ENCODE peak calls at places on chromosome 13, in six cellular contexts. U is right atrium auricular region, V is body of pancreas, C is HFFc6, H is MCF 10A, E is AG04449. P is an unnamed sample.

GRCh38 chr13:79435549-79435948 is 29.5 kb upstream of the RBM26 start:
- DNase-seq in U (no peak), V (no peak), C (peak; percentile 89), H (peak; percentile 12), E (peak; percentile 54), P (no peak)

GRCh38 chr13:92221916-92222315 is 823.5 kb downstream of the GPC5 start:
- DNase-seq in U (no peak), V (no peak), C (no peak), H (no peak), E (no peak), P (no peak)

GRCh38 chr13:58712191-58712590 is 1080.6 kb downstream of the PCDH17 start:
- DNase-seq in U (no peak), V (no peak), C (no peak), H (no peak), E (no peak), P (no peak)

GRCh38 chr13:29753593-29754485 is 96.6 kb downstream of the UBL3 start:
- DNase-seq in U (no peak), V (no peak), C (peak; percentile 40), H (no peak), E (no peak), P (no peak)

GRCh38 chr13:27131202-27131623 is 40.4 kb downstream of the USP12 start:
- DNase-seq in U (no peak), V (no peak), C (no peak), H (peak; percentile 90), E (no peak), P (no peak)

GRCh38 chr13:74115138-74115537 is 19.1 kb downstream of the KLF12 start:
- DNase-seq in U (no peak), V (no peak), C (peak; percentile 73), H (no peak), E (peak; percentile 46), P (no peak)

GRCh38 chr13:81778350-81778749 is 1437.4 kb upstream of the SPRY2 start:
- DNase-seq in U (no peak), V (no peak), C (no peak), H (no peak), E (no peak), P (no peak)

GRCh38 chr13:41004875-41005693 is 14.0 kb downstream of the ELF1 start:
- DNase-seq in U (no peak), V (no peak), C (no peak), H (no peak), E (no peak), P (no peak)

GRCh38 chr13:75489502-75490263 is 7.7 kb upstream of the TBC1D4 start:
- DNase-seq in U (no peak), V (peak; percentile 26), C (peak; percentile 60), H (peak; percentile 73), E (no peak), P (no peak)

GRCh38 chr13:114049026-114049425 is 75.2 kb upstream of the C13orf46 start:
- DNase-seq in U (no peak), V (no peak), C (no peak), H (no peak), E (no peak), P (no peak)

GRCh38 chr13:51768976-51769375 is 35.0 kb downstream of the DHRS12 start:
- DNase-seq in U (no peak), V (no peak), C (no peak), H (no peak), E (no peak), P (no peak)

GRCh38 chr13:51765142-51765515 is 38.8 kb downstream of the DHRS12 start:
- DNase-seq in U (no peak), V (no peak), C (no peak), H (no peak), E (no peak), P (no peak)

GRCh38 chr13:51769455-51770127 is 34.4 kb downstream of the DHRS12 start:
- DNase-seq in U (peak; percentile 85), V (peak; percentile 90), C (no peak), H (peak; percentile 59), E (no peak), P (no peak)

GRCh38 chr13:51768378-51768921 is 35.5 kb downstream of the DHRS12 start:
- DNase-seq in U (no peak), V (no peak), C (no peak), H (no peak), E (no peak), P (no peak)

DNA sequence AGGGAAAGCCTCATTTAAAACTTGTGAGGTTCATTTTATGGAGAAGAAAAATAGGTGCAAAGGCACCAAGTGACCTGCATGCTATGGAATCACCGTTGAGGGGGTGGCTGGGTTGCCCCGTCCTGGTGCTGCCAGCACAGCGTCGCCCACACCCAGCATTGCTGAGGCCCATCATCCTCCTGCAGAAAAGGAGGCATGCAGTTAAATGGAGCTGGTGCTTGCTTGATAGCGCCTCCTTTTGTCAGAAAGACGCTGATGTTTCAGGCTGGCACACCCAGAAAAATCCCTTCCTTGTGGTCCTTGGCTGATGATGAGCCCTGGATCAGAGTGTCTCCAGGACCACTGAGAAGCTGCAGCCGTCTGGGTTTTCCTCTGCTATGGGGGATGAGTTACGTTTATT is 36.9 kb downstream of the DHRS12 start:
- DNase-seq in U (no peak), V (no peak), C (no peak), H (no peak), E (no peak), P (no peak)
- TF ChIP-seq CTCF in U (no peak), V (no peak), C (peak; percentile 48), H (no peak), E (no peak), P (no peak)

GRCh38 chr13:42836930-42837329 is 55.5 kb downstream of the FAM216B start:
- DNase-seq in U (no peak), V (peak; percentile 44), C (peak; percentile 61), H (peak; percentile 12), E (no peak), P (no peak)
- TF ChIP-seq CTCF in U (peak; percentile 47), V (no peak), C (peak; percentile 66), H (no peak), E (peak; percentile 50), P (peak; percentile 44)

GRCh38 chr13:44116562-44117315 is 237.0 kb downstream of the LACC1 start:
- DNase-seq in U (no peak), V (no peak), C (no peak), H (no peak), E (no peak), P (no peak)
- TF ChIP-seq CTCF in U (peak; percentile 35), V (no peak), C (peak; percentile 17), H (no peak), E (no peak), P (no peak)

DNA sequence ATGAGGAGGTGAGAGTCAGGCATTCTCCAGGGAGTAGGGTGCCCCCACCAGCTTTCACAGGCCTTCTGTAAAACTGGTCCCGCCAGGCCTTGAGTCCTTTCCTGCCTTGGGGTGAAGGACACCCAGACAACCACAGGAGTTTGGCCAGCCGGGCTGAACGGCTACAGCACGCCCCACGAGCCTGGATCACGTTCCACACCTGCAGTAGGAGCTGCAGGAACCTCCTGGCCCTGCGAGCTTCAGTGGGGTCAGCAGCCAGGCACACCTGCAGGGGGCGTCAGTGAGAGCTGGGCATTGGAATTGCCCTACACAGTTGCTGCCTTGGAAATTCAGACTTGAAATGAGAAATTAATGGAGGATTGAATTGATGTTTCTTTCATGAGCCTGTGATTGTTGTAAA is 45.7 kb downstream of the COL4A2 start:
- DNase-seq in U (no peak), V (no peak), C (no peak), H (no peak), E (no peak), P (no peak)
- TF ChIP-seq CTCF in U (no peak), V (no peak), C (peak; percentile 68), H (peak; percentile 20), E (peak; percentile 23), P (peak; percentile 25)